ENCODE peak calls at places on chromosomes 16 and 17, in five cellular contexts. K is colonic mucosa, N is GM12865, J is ascending aorta, P is lung. Q is an unnamed sample.

GRCh38 chr17:77610518-77610893 is 348.0 kb upstream of the TNRC6C start:
- DNase-seq in J (peak; percentile 37), K (no peak), P (no peak), N (no peak), Q (no peak)

GRCh38 chr17:40437095-40437732 is 6.0 kb upstream of the IGFBP4 start:
- DNase-seq in J (no peak), N (no peak), P (no peak), K (no peak), Q (peak; percentile 61)

GRCh38 chr17:1177099-1177996 is 2.4 kb downstream of the ABR start:
- DNase-seq in J (no peak), P (no peak), K (no peak), N (no peak), Q (no peak)

GRCh38 chr17:46894476-46895151 is 28.3 kb upstream of the GOSR2 start:
- DNase-seq in N (no peak), J (no peak), K (no peak), P (no peak), Q (no peak)

GRCh38 chr16:30567991-30568638 is 3.4 kb downstream of the ZNF688 start:
- DNase-seq in N (peak; percentile 88), P (no peak), K (no peak), J (no peak), Q (no peak)

GRCh38 chr16:3542601-3543373 is 34.4 kb downstream of the NLRC3 start:
- DNase-seq in K (no peak), P (no peak), N (no peak), J (no peak), Q (no peak)

GRCh38 chr16:783404-784161 is 4.6 kb downstream of the RPUSD1 start:
- DNase-seq in K (no peak), J (no peak), N (no peak), P (no peak), Q (no peak)

GRCh38 chr17:78256705-78257559 is 25.5 kb downstream of the TMEM235 start:
- DNase-seq in K (no peak), P (no peak), J (no peak), N (no peak), Q (no peak)

GRCh38 chr17:44235583-44235936 is 16.1 kb upstream of the UBTF start:
- DNase-seq in K (no peak), P (no peak), J (no peak), N (no peak), Q (no peak)

GRCh38 chr17:57211543-57211942 is 44.8 kb upstream of the MSI2 start:
- DNase-seq in K (no peak), P (no peak), N (no peak), J (no peak), Q (no peak)

DNA sequence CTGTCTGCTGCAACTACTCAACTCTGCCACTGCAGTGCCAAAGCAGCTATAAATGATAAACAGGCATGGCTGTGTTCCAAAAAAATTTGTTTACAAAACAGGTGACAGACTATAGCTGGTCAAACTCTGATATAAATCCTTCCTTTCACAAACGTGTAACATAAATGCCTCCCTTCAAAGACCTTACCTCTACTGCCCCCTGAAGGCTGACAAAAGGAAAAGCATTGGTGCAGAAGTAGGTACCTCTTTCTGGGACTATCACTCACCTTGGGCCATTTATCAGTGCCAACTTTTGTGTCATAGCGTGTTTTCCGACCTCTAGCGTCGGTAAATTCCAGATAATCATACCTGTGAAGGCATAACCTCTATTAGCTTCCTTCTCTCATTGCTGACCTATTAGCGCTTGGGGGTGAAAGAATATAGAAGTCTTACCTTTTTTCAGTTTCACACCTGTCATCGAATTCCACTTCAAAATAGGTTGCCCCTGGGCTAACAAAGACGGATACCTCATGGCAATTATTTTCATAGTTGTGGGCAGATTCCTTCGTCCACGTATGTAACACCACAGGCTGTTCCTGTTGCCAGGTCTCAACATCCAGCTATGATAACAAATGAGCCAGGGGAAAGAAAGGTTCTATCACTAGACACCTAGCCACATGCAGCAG is 67.9 kb downstream of the ZZEF1 start:
- DNase-seq in N (peak; percentile 81), J (no peak), P (no peak), K (no peak), Q (peak; percentile 23)
- TF ChIP-seq CTCF in N (peak; percentile 73), J (peak; percentile 66), P (peak; percentile 36), K (peak; percentile 55), Q (no peak)

GRCh38 chr17:61461967-61462733 is 9.9 kb downstream of the TBX4 start:
- DNase-seq in K (no peak), J (no peak), N (no peak), P (no peak), Q (no peak)

GRCh38 chr17:61462734-61463067 is 10.5 kb downstream of the TBX4 start:
- DNase-seq in N (no peak), K (no peak), P (no peak), J (no peak), Q (no peak)

GRCh38 chr17:61464121-61464905 is 12.1 kb downstream of the TBX4 start:
- DNase-seq in N (no peak), P (no peak), K (no peak), J (no peak), Q (no peak)

GRCh38 chr17:61461586-61461966 is 9.4 kb downstream of the TBX4 start:
- DNase-seq in J (no peak), N (no peak), K (peak; percentile 50), P (no peak), Q (no peak)

GRCh38 chr17:61463068-61463980 is 11.1 kb downstream of the TBX4 start:
- DNase-seq in J (no peak), P (no peak), K (no peak), N (no peak), Q (no peak)
- TF ChIP-seq CTCF in J (no peak), P (no peak), K (no peak), N (no peak), Q (no peak)

DNA sequence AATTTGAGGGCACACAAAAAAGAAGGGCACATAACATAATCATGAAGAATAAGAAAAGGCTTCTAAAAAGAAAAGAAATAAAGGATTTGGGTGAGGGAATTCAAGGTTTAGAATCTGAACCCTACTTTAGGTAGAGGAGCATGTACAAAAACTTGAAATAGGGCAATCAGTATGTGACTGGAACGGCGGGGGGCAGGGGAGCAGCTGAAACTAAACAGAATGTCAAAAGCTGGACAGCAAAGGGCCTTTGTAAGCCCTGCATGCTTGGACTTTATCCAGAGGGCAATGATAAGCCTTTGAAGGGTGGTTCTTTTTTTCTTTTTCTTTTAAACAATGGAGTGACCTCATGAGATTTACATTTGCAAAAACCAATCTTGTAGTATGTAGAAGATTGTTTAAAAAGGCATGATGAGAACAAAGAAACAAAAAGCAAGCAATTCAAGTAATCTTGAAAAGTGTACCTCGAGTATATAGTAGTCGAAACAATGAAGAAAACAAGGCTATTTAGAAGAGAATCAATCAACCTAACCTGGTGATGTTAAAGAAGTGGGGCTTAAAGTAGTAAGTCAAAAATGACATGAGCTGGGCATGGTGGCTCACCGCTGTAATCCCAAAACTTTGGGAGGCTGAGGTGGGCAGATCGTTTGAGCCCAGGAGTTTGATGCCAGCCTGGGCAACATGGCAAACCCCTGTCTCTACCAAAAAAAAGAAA is 46.7 kb upstream of the ANKFY1 start:
- DNase-seq in K (no peak), J (no peak), P (no peak), N (no peak), Q (no peak)
- TF ChIP-seq CTCF in K (no peak), J (no peak), P (no peak), N (no peak), Q (no peak)

DNA sequence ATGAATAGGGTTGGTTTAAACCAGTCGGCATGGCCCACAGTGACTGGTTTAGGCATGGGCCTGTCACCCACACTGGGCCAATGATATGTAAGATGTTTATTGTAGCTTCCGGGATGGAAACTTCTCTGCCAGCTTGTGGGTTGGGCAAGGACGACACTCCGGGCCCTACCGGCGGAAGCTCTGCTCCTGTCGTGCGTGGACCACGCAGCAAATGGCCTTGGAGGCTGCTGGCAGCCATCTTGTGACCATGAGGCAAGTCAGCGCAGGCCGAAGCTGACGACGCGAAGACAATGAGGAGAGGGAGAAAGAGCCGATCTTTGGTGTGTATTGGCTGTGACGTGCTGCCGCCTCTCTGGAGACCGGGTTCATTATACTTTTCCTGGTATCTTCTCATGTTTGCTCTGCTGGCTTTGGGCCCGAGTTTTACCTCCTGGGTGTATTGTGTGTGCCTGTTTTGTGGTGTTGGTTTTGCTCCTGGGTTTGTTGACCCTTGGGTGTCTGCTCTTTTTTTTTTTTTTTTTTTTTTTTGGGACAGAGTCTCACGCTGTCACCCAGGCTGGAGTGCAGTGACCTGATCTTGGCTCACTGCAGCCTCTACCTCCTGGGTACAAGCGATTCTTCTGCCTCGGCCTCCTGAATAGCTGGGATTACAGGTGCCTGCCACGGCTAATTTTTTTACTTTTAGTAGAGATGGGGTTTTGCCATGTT is 15.4 kb downstream of the SLC25A10 start:
- DNase-seq in N (no peak), K (peak; percentile 82), J (no peak), P (no peak), Q (no peak)
- TF ChIP-seq CTCF in N (no peak), K (no peak), J (no peak), P (no peak), Q (no peak)

GRCh38 chr16:86764551-86764950 is 186.2 kb downstream of the FOXL1 start:
- DNase-seq in N (no peak), P (no peak), J (no peak), K (no peak), Q (no peak)

GRCh38 chr16:86762035-86762550 is 183.7 kb downstream of the FOXL1 start:
- DNase-seq in N (no peak), P (no peak), J (no peak), K (no peak), Q (no peak)

GRCh38 chr16:86763819-86764218 is 185.5 kb downstream of the FOXL1 start:
- DNase-seq in J (no peak), N (no peak), P (no peak), K (no peak), Q (no peak)

GRCh38 chr16:86758932-86759331 is 180.6 kb downstream of the FOXL1 start:
- DNase-seq in N (no peak), P (no peak), K (no peak), J (no peak), Q (no peak)

DNA sequence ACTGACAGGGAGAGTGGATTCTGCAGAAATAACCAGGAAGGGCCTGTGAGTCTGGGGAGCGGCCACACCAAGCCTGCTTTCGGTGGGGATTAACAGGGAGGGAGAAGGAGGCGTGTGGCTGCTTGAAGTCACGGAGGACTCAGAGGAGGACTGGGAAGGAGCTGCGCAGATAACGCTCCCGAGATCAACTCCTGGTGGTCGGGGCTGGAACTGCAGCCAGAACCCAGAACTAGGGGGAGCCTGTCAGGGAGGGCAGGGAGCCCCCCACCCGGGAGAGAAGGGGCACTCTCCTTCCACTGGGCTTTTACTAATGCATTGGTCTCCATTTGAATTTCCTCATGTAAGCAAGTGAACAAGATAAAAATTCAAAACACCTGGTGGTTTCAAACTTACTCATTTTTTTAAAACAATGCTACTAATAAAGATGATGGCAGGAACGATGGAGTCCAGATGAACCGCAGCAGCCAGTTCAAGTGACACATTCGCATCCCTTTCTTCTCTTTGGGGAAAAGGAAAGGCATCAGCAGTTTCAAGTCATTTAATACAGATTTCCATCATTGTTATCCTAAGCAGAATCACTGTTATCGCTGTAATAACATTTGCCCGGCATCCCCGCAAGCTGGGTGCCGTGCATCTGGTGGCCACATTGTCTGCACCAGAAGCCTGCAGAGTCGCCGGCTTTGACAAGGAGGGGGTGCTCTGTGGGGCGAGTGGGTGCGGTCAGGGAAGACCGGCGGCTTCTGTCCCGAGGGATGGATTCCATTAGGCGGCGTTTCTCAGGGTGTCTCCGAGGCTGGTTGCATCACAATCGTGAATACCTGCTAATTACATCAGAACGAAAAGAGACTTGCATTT is 183.0 kb downstream of the FOXL1 start:
- DNase-seq in K (peak; percentile 48), P (peak; percentile 35), N (peak; percentile 34), J (peak; percentile 81), Q (peak; percentile 84)
- TF ChIP-seq CTCF in K (peak; percentile 82), P (peak; percentile 28), N (peak; percentile 66), J (peak; percentile 89), Q (peak; percentile 95)

GRCh38 chr16:88442435-88442810 is 10.7 kb upstream of the ZFPM1 start:
- DNase-seq in P (no peak), J (no peak), N (no peak), K (no peak), Q (no peak)
- TF ChIP-seq CTCF in P (no peak), J (no peak), N (no peak), K (no peak), Q (no peak)

GRCh38 chr17:62615503-62615902 is 12.0 kb upstream of the MRC2 start:
- DNase-seq in K (no peak), N (no peak), P (no peak), J (no peak), Q (no peak)
- TF ChIP-seq CTCF in K (no peak), N (no peak), P (no peak), J (no peak), Q (no peak)